ENCODE peak calls at places on chromosomes 11 and 22, in nine cellular contexts. T is sigmoid colon, Y is fibroblast of villous mesenchyme, H is upper lobe of right lung, L is NB4, U is mammary epithelial cell, K is foreskin fibroblast, E is heart right ventricle, C is PC-3. D is an unnamed sample.

GRCh38 chr11:6817668-6818067 is 18.2 kb upstream of the OR6A2 start:
- DNase-seq in T (no peak), Y (no peak), H (no peak), L (no peak), U (no peak), K (peak), E (no peak), C (no peak), D (no peak)

GRCh38 chr22:46361861-46362220 is 26.3 kb downstream of the TRMU start:
- DNase-seq in T (no peak), Y (no peak), H (no peak), L (no peak), U (no peak), K (no peak), E (no peak), C (no peak), D (no peak)

GRCh38 chr11:128720522-128720985 is 26.7 kb downstream of the FLI1 start:
- DNase-seq in T (no peak), Y (no peak), H (no peak), L (peak), U (no peak), K (no peak), E (peak), C (no peak), D (no peak)

GRCh38 chr11:58289266-58289665 is 21.2 kb upstream of the OR10W1 start:
- DNase-seq in T (no peak), Y (no peak), H (no peak), L (no peak), U (no peak), K (no peak), E (no peak), C (no peak), D (no peak)

GRCh38 chr11:613369-613968 is 2.3 kb downstream of the IRF7 start:
- DNase-seq in T (no peak), Y (peak), H (peak), L (peak), U (peak), K (peak), E (peak), C (peak), D (peak)

GRCh38 chr11:45885274-45885920 is at the start of gene MAPK8IP1:
- DNase-seq in T (no peak), Y (peak), H (no peak), L (peak), U (peak), K (no peak), E (peak), C (peak), D (peak)

GRCh38 chr22:38313384-38313955 is 3.8 kb downstream of the CSNK1E start:
- DNase-seq in T (peak), Y (peak), H (no peak), L (no peak), U (peak), K (peak), E (peak), C (peak), D (no peak)

GRCh38 chr11:65444314-65445051 is 21.9 kb downstream of the NEAT1 start:
- DNase-seq in T (peak), Y (peak), H (no peak), L (no peak), U (peak), K (no peak), E (no peak), C (peak), D (no peak)

GRCh38 chr11:57515332-57516060 is at the start of gene SLC43A1:
- DNase-seq in T (peak), Y (peak), H (peak), L (peak), U (no peak), K (peak), E (peak), C (peak), D (peak)

GRCh38 chr11:110160016-110160415 is 66.8 kb downstream of the ZC3H12C start:
- DNase-seq in T (no peak), Y (no peak), H (no peak), L (no peak), U (no peak), K (peak), E (no peak), C (peak), D (no peak)

GRCh38 chr11:106087815-106088435 is 10.5 kb downstream of the AASDHPPT start:
- DNase-seq in T (peak), Y (peak), H (peak), L (peak), U (peak), K (peak), E (peak), C (peak), D (no peak)

GRCh38 chr11:125091247-125091876 is 20.1 kb downstream of the TMEM218 start:
- DNase-seq in T (peak), Y (peak), H (peak), L (peak), U (peak), K (peak), E (peak), C (peak), D (peak)

GRCh38 chr11:45879803-45880685 is 5.4 kb upstream of the MAPK8IP1 start:
- DNase-seq in T (no peak), Y (peak), H (no peak), L (peak), U (peak), K (no peak), E (no peak), C (peak), D (no peak)

GRCh38 chr11:61718046-61718531 is 34.3 kb upstream of the MYRF start:
- DNase-seq in T (no peak), Y (no peak), H (no peak), L (no peak), U (no peak), K (no peak), E (no peak), C (no peak), D (no peak)

GRCh38 chr11:63564785-63565350 is 1.7 kb upstream of the PLAAT2 start:
- DNase-seq in T (no peak), Y (peak), H (no peak), L (no peak), U (peak), K (no peak), E (no peak), C (peak), D (no peak)

GRCh38 chr11:35389897-35390462 is 29.4 kb downstream of the SLC1A2 start:
- DNase-seq in T (no peak), Y (no peak), H (no peak), L (no peak), U (no peak), K (no peak), E (no peak), C (peak), D (no peak)

GRCh38 chr11:128496684-128497056 is 90.7 kb downstream of the ETS1 start:
- DNase-seq in T (no peak), Y (no peak), H (no peak), L (peak), U (no peak), K (no peak), E (no peak), C (peak), D (no peak)

GRCh38 chr11:113685650-113686349 is 20.3 kb downstream of the TMPRSS5 start:
- DNase-seq in T (no peak), Y (no peak), H (no peak), L (no peak), U (no peak), K (no peak), E (no peak), C (no peak), D (no peak)

GRCh38 chr11:76597533-76598425 is 72.8 kb downstream of the LRRC32 start:
- DNase-seq in T (no peak), Y (no peak), H (no peak), L (no peak), U (no peak), K (no peak), E (peak), C (no peak), D (no peak)

GRCh38 chr22:21837184-21837979 is 30.1 kb downstream of the MAPK1 start:
- DNase-seq in T (no peak), Y (peak), H (no peak), L (no peak), U (peak), K (peak), E (peak), C (peak), D (no peak)

GRCh38 chr11:31874631-31875191 is 63.6 kb upstream of the PAX6 start:
- DNase-seq in T (no peak), Y (no peak), H (no peak), L (no peak), U (peak), K (no peak), E (no peak), C (no peak), D (no peak)

GRCh38 chr11:112786196-112786595 is 175.0 kb upstream of the NCAM1 start:
- DNase-seq in T (no peak), Y (no peak), H (no peak), L (no peak), U (no peak), K (no peak), E (no peak), C (no peak), D (no peak)

GRCh38 chr11:20258496-20258895 is 98.2 kb upstream of the DBX1 start:
- DNase-seq in T (no peak), Y (no peak), H (no peak), L (no peak), U (no peak), K (no peak), E (no peak), C (no peak), D (no peak)

GRCh38 chr22:21631025-21631424 is 1.2 kb upstream of the YDJC start:
- DNase-seq in T (no peak), Y (no peak), H (no peak), L (no peak), U (no peak), K (no peak), E (no peak), C (no peak), D (no peak)

GRCh38 chr11:26286472-26287066 is 45.4 kb upstream of the ANO3 start:
- DNase-seq in T (no peak), Y (peak), H (no peak), L (peak), U (peak), K (peak), E (no peak), C (peak), D (no peak)

GRCh38 chr11:85886089-85887056 is 31.2 kb downstream of the CCDC83 start:
- DNase-seq in T (no peak), Y (peak), H (no peak), L (no peak), U (no peak), K (peak), E (no peak), C (no peak), D (no peak)

GRCh38 chr11:119750056-119750455 is 21.1 kb upstream of the NECTIN1 start:
- DNase-seq in T (peak), Y (no peak), H (peak), L (no peak), U (no peak), K (no peak), E (no peak), C (no peak), D (no peak)

GRCh38 chr11:94193288-94193687 is 64.6 kb downstream of the PANX1 start:
- DNase-seq in T (no peak), Y (peak), H (no peak), L (no peak), U (peak), K (peak), E (no peak), C (peak), D (no peak)

GRCh38 chr11:90434858-90435257 is 212.0 kb upstream of the CHORDC1 start:
- DNase-seq in T (no peak), Y (peak), H (no peak), L (peak), U (peak), K (no peak), E (no peak), C (peak), D (no peak)

GRCh38 chr11:110463153-110463552 is 33.4 kb downstream of the FDX1 start:
- DNase-seq in T (no peak), Y (peak), H (peak), L (peak), U (no peak), K (peak), E (peak), C (peak), D (no peak)

GRCh38 chr22:31346255-31346732 is at the start of gene PATZ1:
- DNase-seq in T (peak), Y (peak), H (peak), L (peak), U (peak), K (peak), E (peak), C (peak), D (no peak)

GRCh38 chr11:115391598-115391997 is 112.6 kb downstream of the CADM1 start:
- DNase-seq in T (no peak), Y (no peak), H (no peak), L (no peak), U (no peak), K (no peak), E (no peak), C (no peak), D (no peak)

GRCh38 chr11:133705873-133706272 is 139.4 kb downstream of the SPATA19 start:
- DNase-seq in T (no peak), Y (no peak), H (no peak), L (no peak), U (no peak), K (no peak), E (no peak), C (no peak), D (no peak)

GRCh38 chr11:60658409-60658808 is 41.0 kb upstream of the MS4A8 start:
- DNase-seq in T (no peak), Y (no peak), H (no peak), L (no peak), U (no peak), K (no peak), E (no peak), C (peak), D (no peak)

GRCh38 chr11:132620423-132620822 is 911.9 kb downstream of the OPCML start:
- DNase-seq in T (no peak), Y (no peak), H (no peak), L (no peak), U (no peak), K (no peak), E (no peak), C (no peak), D (no peak)

GRCh38 chr11:62546244-62546936 is at the start of gene AHNAK:
- DNase-seq in T (peak), Y (peak), H (peak), L (peak), U (peak), K (peak), E (peak), C (peak), D (peak)

DNA sequence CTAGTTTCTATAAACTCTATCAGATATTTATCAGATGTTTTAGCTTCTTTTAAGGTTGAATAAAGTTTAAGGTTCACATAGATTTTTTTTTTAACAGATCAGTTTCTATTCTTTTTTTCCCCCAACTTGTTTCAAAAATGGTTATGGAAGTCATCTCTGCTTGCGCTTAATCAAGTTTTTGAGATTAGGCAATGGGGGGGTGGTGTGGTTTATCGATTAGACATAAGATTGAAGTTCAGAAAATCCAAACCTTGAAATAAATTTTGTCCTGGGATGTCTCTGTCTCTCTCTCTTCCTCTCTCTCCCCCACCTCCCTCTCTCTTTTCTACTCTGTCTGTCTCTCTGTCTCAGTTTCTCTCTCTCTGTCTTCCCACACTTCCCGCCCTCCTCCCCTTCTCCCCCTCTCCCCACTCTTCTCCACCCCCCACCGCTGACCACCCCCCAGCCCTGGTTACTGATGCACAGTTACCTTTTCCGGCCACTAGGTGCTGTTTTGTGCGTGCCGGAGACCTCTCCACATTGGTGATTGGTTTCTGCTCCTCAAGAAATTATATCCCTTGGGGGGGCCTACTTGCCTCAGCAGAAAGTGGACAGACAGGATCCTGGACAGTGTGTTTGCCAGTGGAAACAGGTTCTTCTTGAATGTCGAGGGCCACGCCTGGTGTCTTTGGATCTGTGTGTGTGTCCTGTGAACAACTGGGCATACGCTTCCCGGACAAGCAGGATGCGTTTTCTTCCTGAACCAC is 29.7 kb upstream of the ANO1 start:
- DNase-seq in T (no peak), Y (no peak), H (no peak), L (peak), U (no peak), K (no peak), E (no peak), C (peak), D (no peak)
- TF ChIP-seq CTCF in T (no peak), Y (peak), H (no peak), L (peak), U (peak), K (peak), E (no peak), C (peak), D (peak)

GRCh38 chr11:103924166-103925013 is 112.0 kb upstream of the DDI1 start:
- DNase-seq in T (no peak), Y (no peak), H (no peak), L (no peak), U (no peak), K (no peak), E (no peak), C (no peak), D (no peak)

GRCh38 chr11:103929168-103929903 is 107.1 kb upstream of the DDI1 start:
- DNase-seq in T (no peak), Y (no peak), H (no peak), L (no peak), U (no peak), K (no peak), E (no peak), C (no peak), D (no peak)

GRCh38 chr11:103926990-103927389 is 109.5 kb upstream of the DDI1 start:
- DNase-seq in T (no peak), Y (no peak), H (no peak), L (no peak), U (no peak), K (no peak), E (no peak), C (no peak), D (no peak)

GRCh38 chr11:103928040-103928555 is 108.3 kb upstream of the DDI1 start:
- DNase-seq in T (no peak), Y (no peak), H (no peak), L (no peak), U (no peak), K (no peak), E (no peak), C (no peak), D (no peak)

GRCh38 chr11:103927535-103927934 is 108.9 kb upstream of the DDI1 start:
- DNase-seq in T (no peak), Y (peak), H (no peak), L (peak), U (peak), K (no peak), E (no peak), C (peak), D (no peak)
- TF ChIP-seq CTCF in T (no peak), Y (peak), H (peak), L (no peak), U (peak), K (peak), E (no peak), C (peak), D (peak)

GRCh38 chr22:39316440-39317083 is 2.9 kb downstream of the RPL3 start:
- DNase-seq in T (peak), Y (peak), H (peak), L (peak), U (peak), K (peak), E (peak), C (peak), D (no peak)

GRCh38 chr22:39318507-39319283 is 728 bp downstream of the RPL3 start:
- DNase-seq in T (no peak), Y (no peak), H (no peak), L (no peak), U (no peak), K (no peak), E (no peak), C (no peak), D (no peak)

GRCh38 chr22:39317756-39318506 is 1.5 kb downstream of the RPL3 start:
- DNase-seq in T (no peak), Y (peak), H (no peak), L (no peak), U (no peak), K (peak), E (no peak), C (no peak), D (no peak)

GRCh38 chr22:39317084-39317755 is 2.2 kb downstream of the RPL3 start:
- DNase-seq in T (no peak), Y (no peak), H (no peak), L (peak), U (no peak), K (no peak), E (no peak), C (peak), D (no peak)

DNA sequence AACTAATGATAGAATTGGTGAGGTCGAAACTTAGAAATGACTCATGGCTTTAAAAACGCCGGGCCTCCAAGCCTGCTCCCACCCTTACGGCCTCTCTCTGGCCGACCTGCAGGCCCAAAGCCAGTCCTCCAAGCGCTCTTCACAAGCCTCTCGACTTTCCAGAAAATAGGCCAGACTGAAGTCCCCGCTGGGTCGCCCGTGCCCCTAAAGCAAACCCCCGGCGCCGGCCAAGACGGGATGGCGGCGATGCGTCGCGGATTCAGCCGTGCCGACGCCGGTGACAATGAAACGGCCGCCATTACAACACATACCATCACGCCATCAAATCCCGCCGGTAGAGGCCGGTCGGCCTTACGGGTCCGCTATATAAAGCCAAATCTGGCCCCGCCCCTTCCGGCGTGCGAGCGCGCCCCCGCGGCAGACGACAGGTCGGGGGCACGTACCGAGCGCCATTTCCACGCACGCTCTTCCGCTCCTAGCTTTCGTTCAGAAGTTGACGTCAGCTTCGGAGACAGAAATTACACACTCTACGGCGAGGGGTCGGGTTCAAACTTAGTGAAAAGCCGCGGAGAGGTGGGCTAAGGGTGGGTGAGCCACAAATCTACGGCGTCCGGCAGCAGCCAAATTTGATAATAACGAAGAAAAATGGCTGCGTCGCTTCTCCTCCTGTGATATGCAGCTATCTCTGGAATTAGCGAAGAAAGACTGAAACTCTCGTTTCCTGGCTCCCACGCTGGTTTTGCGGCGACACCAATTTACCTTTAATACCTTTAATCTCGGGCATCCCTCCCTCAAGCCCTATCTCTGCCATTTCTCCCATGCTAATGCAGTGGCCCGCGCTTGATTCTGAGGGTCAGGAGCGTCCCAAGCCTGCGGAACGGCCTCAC is at the start of gene RPL3:
- DNase-seq in T (peak), Y (peak), H (peak), L (peak), U (peak), K (peak), E (peak), C (peak), D (no peak)
- TF ChIP-seq CTCF in T (no peak), Y (peak), H (peak), L (no peak), U (no peak), K (no peak), E (no peak), C (no peak), D (peak)

DNA sequence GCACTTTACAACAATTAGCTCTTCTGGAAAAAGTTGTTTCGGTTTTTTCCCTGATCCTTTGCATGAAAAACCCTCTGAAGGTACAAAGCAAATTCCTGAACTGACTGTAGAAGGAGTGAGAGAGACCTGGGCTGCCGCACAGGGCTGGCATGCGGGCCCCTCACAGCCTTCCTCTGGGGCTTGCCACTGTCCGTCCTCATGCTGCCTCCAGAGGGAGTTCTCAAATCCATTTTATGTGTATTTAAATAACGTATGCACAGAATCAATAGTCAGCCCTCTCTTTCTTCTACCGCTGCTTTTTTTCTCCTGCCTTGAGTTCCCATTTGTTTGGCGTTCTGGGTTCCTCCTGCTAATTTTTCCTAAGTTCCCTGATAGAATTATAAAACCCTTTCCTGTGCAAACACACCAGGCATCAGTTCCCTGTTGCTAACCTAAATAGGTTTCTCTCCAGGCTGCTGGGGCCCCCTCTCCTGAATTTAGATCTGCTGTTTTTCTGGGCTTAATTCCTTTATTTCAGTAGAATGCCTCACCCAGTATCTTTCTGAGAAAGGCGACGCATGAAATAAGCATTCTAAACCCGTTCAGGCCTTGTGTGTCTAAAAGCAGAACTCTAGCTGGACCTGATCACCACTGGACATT is 52.4 kb downstream of the PHF21B start:
- DNase-seq in T (no peak), Y (no peak), H (no peak), L (no peak), U (no peak), K (no peak), E (no peak), C (peak), D (no peak)
- TF ChIP-seq CTCF in T (no peak), Y (no peak), H (no peak), L (peak), U (no peak), K (peak), E (no peak), C (peak), D (peak)